ENCODE peak calls at places on chromosomes 2 and 18, in nine cellular contexts. K is fibroblast of lung, U is choroid plexus epithelial cell, D is hepatocyte, L is upper lobe of right lung, V is testis, A is HCT116, G is brain microvascular endothelial cell, Y is glutamatergic neuron. F is an unnamed sample.
A peak's percentile ranks its signal among the peaks of the same experiment; 100 is the strongest.

GRCh38 chr2:140891614-140892212 is 1239.1 kb downstream of the LRP1B start:
- DNase-seq in K (no peak), U (no peak), D (no peak), L (no peak), V (no peak), A (no peak), G (no peak), Y (no peak), F (no peak)

GRCh38 chr2:232817756-232818155 is 41.4 kb upstream of the KCNJ13 start:
- DNase-seq in K (no peak), U (no peak), D (no peak), L (no peak), V (no peak), A (no peak), G (no peak), Y (no peak), F (no peak)

GRCh38 chr2:79100301-79100700 is 12.5 kb upstream of the REG1B start:
- DNase-seq in K (no peak), U (no peak), D (no peak), L (no peak), V (no peak), A (no peak), G (no peak), Y (no peak), F (no peak)

GRCh38 chr2:25252291-25253152 is 84.1 kb upstream of the POMC start:
- DNase-seq in K (peak; percentile 68), U (peak; percentile 64), D (peak; percentile 94), L (peak; percentile 86), V (peak; percentile 78), A (no peak), G (peak; percentile 31), Y (peak; percentile 90), F (peak; percentile 91)

GRCh38 chr2:143157001-143157798 is 28.0 kb downstream of the ARHGAP15 start:
- DNase-seq in K (no peak), U (no peak), D (no peak), L (no peak), V (no peak), A (no peak), G (no peak), Y (no peak), F (no peak)

GRCh38 chr2:234051374-234052070 is 1.0 kb downstream of the SPP2 start:
- DNase-seq in K (peak; percentile 60), U (no peak), D (no peak), L (no peak), V (no peak), A (no peak), G (no peak), Y (no peak), F (no peak)

GRCh38 chr2:101332885-101333766 is 24.6 kb upstream of the RNF149 start:
- DNase-seq in K (no peak), U (no peak), D (no peak), L (no peak), V (no peak), A (no peak), G (no peak), Y (no peak), F (no peak)

GRCh38 chr2:25339791-25340339 is 1.9 kb downstream of the DNMT3A start:
- DNase-seq in K (no peak), U (no peak), D (peak; percentile 67), L (no peak), V (peak; percentile 57), A (no peak), G (no peak), Y (peak; percentile 62), F (no peak)

GRCh38 chr18:61852496-61852895 is 40.3 kb downstream of the RNF152 start:
- DNase-seq in K (peak; percentile 14), U (no peak), D (no peak), L (no peak), V (no peak), A (no peak), G (no peak), Y (no peak), F (no peak)

GRCh38 chr2:191707542-191707941 is 29.6 kb downstream of the NABP1 start:
- DNase-seq in K (no peak), U (no peak), D (no peak), L (no peak), V (peak; percentile 22), A (no peak), G (no peak), Y (no peak), F (no peak)

GRCh38 chr2:5019324-5019723 is 672.9 kb upstream of the SOX11 start:
- DNase-seq in K (no peak), U (no peak), D (no peak), L (no peak), V (no peak), A (no peak), G (no peak), Y (no peak), F (no peak)

GRCh38 chr2:136023416-136023815 is 38.0 kb upstream of the DARS1 start:
- DNase-seq in K (no peak), U (no peak), D (no peak), L (no peak), V (no peak), A (no peak), G (no peak), Y (no peak), F (no peak)

GRCh38 chr2:204127238-204127637 is 190.7 kb downstream of the ICOS start:
- DNase-seq in K (peak; percentile 21), U (peak; percentile 25), D (peak; percentile 54), L (no peak), V (no peak), A (no peak), G (no peak), Y (no peak), F (no peak)

GRCh38 chr2:204126705-204127104 is 190.1 kb downstream of the ICOS start:
- DNase-seq in K (no peak), U (no peak), D (no peak), L (no peak), V (no peak), A (no peak), G (no peak), Y (no peak), F (no peak)

GRCh38 chr2:204124140-204124750 is 187.7 kb downstream of the ICOS start:
- DNase-seq in K (no peak), U (no peak), D (no peak), L (no peak), V (no peak), A (no peak), G (no peak), Y (no peak), F (no peak)

GRCh38 chr2:204122425-204122824 is 185.9 kb downstream of the ICOS start:
- DNase-seq in K (no peak), U (no peak), D (no peak), L (no peak), V (no peak), A (no peak), G (no peak), Y (no peak), F (no peak)
- TF ChIP-seq CTCF in K (no peak), U (no peak), D (no peak), L (no peak), V (no peak), A (no peak), G (no peak), Y (no peak), F (no peak)

GRCh38 chr2:239252433-239253200 is 148.2 kb downstream of the HDAC4 start:
- DNase-seq in K (no peak), U (no peak), D (no peak), L (no peak), V (no peak), A (no peak), G (no peak), Y (no peak), F (no peak)
- TF ChIP-seq CTCF in K (no peak), U (no peak), D (no peak), L (no peak), V (no peak), A (no peak), G (no peak), Y (no peak), F (no peak)

GRCh38 chr18:50286391-50287027 is 983 bp downstream of the CXXC1 start:
- DNase-seq in K (peak; percentile 43), U (peak; percentile 27), D (no peak), L (peak; percentile 64), V (peak; percentile 42), A (peak; percentile 26), G (no peak), Y (no peak), F (no peak)

GRCh38 chr18:50285631-50286321 is 1.7 kb downstream of the CXXC1 start:
- DNase-seq in K (no peak), U (no peak), D (no peak), L (no peak), V (no peak), A (no peak), G (no peak), Y (no peak), F (no peak)

GRCh38 chr18:50287028-50287440 is 458 bp downstream of the CXXC1 start:
- DNase-seq in K (no peak), U (no peak), D (no peak), L (peak; percentile 70), V (no peak), A (no peak), G (no peak), Y (no peak), F (no peak)

GRCh38 chr18:50289103-50289433 is 1.6 kb upstream of the CXXC1 start:
- DNase-seq in K (no peak), U (no peak), D (no peak), L (no peak), V (no peak), A (no peak), G (no peak), Y (no peak), F (no peak)

GRCh38 chr18:50287441-50288347 is at the start of gene CXXC1:
- DNase-seq in K (peak; percentile 100), U (peak; percentile 100), D (peak; percentile 100), L (peak; percentile 99), V (peak; percentile 100), A (peak; percentile 99), G (peak; percentile 100), Y (peak; percentile 98), F (peak; percentile 91)
- TF ChIP-seq CTCF in K (peak; percentile 41), U (peak; percentile 55), D (peak; percentile 50), L (peak; percentile 56), V (peak; percentile 19), A (no peak), G (peak; percentile 70), Y (peak; percentile 79), F (peak; percentile 48)

DNA sequence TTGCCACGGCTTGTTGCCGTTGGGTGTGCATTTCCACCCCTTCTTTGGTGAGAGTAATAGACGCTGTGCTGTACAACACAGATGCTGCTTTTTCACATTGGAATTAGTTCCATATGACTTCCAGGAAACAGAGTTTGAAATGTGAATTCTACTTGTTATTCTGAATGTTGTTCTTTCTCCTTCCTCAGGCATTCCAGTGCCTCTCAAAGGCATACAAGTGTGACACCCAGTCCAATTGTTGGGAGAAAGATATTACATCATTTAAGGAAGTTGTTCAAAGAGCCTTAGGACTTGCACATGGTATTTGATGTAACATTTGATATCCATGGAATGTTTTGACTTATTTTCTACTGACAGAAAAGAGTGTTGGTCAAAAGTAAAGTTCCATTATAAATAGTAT is 134.4 kb upstream of the LTBP1 start:
- DNase-seq in K (no peak), U (peak; percentile 44), D (no peak), L (no peak), V (no peak), A (no peak), G (no peak), Y (no peak), F (no peak)
- TF ChIP-seq CTCF in K (no peak), U (no peak), D (no peak), L (no peak), V (no peak), A (no peak), G (no peak), Y (no peak), F (no peak)